ENCODE peak calls at places on chromosomes 16 and 17, in five cellular contexts. One of them, this sample, is unnamed.

GRCh38 chr17:34337701-34338100 is 18.5 kb downstream of the CCL8 start:
- DNase-seq in GM12865: no peak
- DNase-seq in HFF-Myc: no peak
- DNase-seq in endothelial cell of umbilical vein: no peak
- DNase-seq in heart right ventricle: no peak
- DNase-seq in this sample: no peak

GRCh38 chr17:41186872-41187271 is 2.2 kb upstream of the KRTAP4-1 start:
- DNase-seq in GM12865: no peak
- DNase-seq in endothelial cell of umbilical vein: no peak
- DNase-seq in HFF-Myc: no peak
- DNase-seq in heart right ventricle: no peak
- DNase-seq in this sample: no peak

GRCh38 chr16:27721548-27722265 is 171.8 kb downstream of the KATNIP start:
- DNase-seq in GM12865: no peak
- DNase-seq in heart right ventricle: peak; percentile 69
- DNase-seq in endothelial cell of umbilical vein: no peak
- DNase-seq in HFF-Myc: peak; percentile 37
- DNase-seq in this sample: peak; percentile 94

GRCh38 chr16:86809458-86809955 is 231.2 kb downstream of the FOXL1 start:
- DNase-seq in heart right ventricle: no peak
- DNase-seq in GM12865: no peak
- DNase-seq in endothelial cell of umbilical vein: peak; percentile 27
- DNase-seq in HFF-Myc: no peak
- DNase-seq in this sample: peak; percentile 68

GRCh38 chr16:66175580-66175979 is 190.9 kb upstream of the CDH5 start:
- DNase-seq in GM12865: no peak
- DNase-seq in heart right ventricle: no peak
- DNase-seq in HFF-Myc: no peak
- DNase-seq in endothelial cell of umbilical vein: no peak
- DNase-seq in this sample: no peak

GRCh38 chr17:32261937-32262510 is 3.6 kb upstream of the RHBDL3 start:
- DNase-seq in heart right ventricle: no peak
- DNase-seq in HFF-Myc: no peak
- DNase-seq in endothelial cell of umbilical vein: no peak
- DNase-seq in GM12865: no peak
- DNase-seq in this sample: no peak

GRCh38 chr17:63783522-63783921 is 9.6 kb downstream of the DDX42 start:
- DNase-seq in endothelial cell of umbilical vein: no peak
- DNase-seq in HFF-Myc: no peak
- DNase-seq in heart right ventricle: no peak
- DNase-seq in GM12865: no peak
- DNase-seq in this sample: no peak

GRCh38 chr16:55710466-55710865 is 54.7 kb downstream of the SLC6A2 start:
- DNase-seq in HFF-Myc: no peak
- DNase-seq in endothelial cell of umbilical vein: no peak
- DNase-seq in heart right ventricle: no peak
- DNase-seq in GM12865: no peak
- DNase-seq in this sample: no peak

GRCh38 chr17:45775148-45775547 is 9.0 kb upstream of the CRHR1 start:
- DNase-seq in HFF-Myc: no peak
- DNase-seq in endothelial cell of umbilical vein: no peak
- DNase-seq in heart right ventricle: no peak
- DNase-seq in GM12865: no peak
- DNase-seq in this sample: no peak

GRCh38 chr17:66548659-66549311 is 246.4 kb downstream of the PRKCA start:
- DNase-seq in endothelial cell of umbilical vein: no peak
- DNase-seq in HFF-Myc: no peak
- DNase-seq in GM12865: no peak
- DNase-seq in heart right ventricle: no peak
- DNase-seq in this sample: peak; percentile 16

GRCh38 chr17:14207791-14208190 is 28.9 kb downstream of the CDRT15 start:
- DNase-seq in heart right ventricle: no peak
- DNase-seq in GM12865: no peak
- DNase-seq in endothelial cell of umbilical vein: no peak
- DNase-seq in HFF-Myc: no peak
- DNase-seq in this sample: no peak

GRCh38 chr16:75860654-75861053 is 134.4 kb upstream of the CPHXL start:
- DNase-seq in GM12865: no peak
- DNase-seq in HFF-Myc: no peak
- DNase-seq in endothelial cell of umbilical vein: no peak
- DNase-seq in heart right ventricle: no peak
- DNase-seq in this sample: no peak

GRCh38 chr16:54062361-54063346 is 223.9 kb downstream of the IRX3 start:
- DNase-seq in endothelial cell of umbilical vein: no peak
- DNase-seq in GM12865: no peak
- DNase-seq in HFF-Myc: no peak
- DNase-seq in heart right ventricle: peak; percentile 15
- DNase-seq in this sample: no peak

GRCh38 chr17:1557355-1558095 is 5.1 kb downstream of the PITPNA start:
- DNase-seq in heart right ventricle: no peak
- DNase-seq in GM12865: no peak
- DNase-seq in HFF-Myc: no peak
- DNase-seq in endothelial cell of umbilical vein: peak; percentile 57
- DNase-seq in this sample: peak; percentile 18

GRCh38 chr17:4340914-4341615 is 25.4 kb downstream of the UBE2G1 start:
- DNase-seq in GM12865: peak; percentile 53
- DNase-seq in HFF-Myc: no peak
- DNase-seq in heart right ventricle: no peak
- DNase-seq in endothelial cell of umbilical vein: no peak
- DNase-seq in this sample: peak; percentile 59

GRCh38 chr17:57833597-57833939 is 16.3 kb downstream of the MRPS23 start:
- DNase-seq in GM12865: no peak
- DNase-seq in endothelial cell of umbilical vein: no peak
- DNase-seq in HFF-Myc: no peak
- DNase-seq in heart right ventricle: no peak
- DNase-seq in this sample: no peak
- TF ChIP-seq CTCF in GM12865: no peak
- TF ChIP-seq CTCF in endothelial cell of umbilical vein: no peak
- TF ChIP-seq CTCF in HFF-Myc: no peak
- TF ChIP-seq CTCF in heart right ventricle: no peak
- TF ChIP-seq CTCF in this sample: no peak

GRCh38 chr17:40061532-40062038 is 1.2 kb upstream of the THRA start:
- DNase-seq in endothelial cell of umbilical vein: no peak
- DNase-seq in heart right ventricle: peak; percentile 3
- DNase-seq in HFF-Myc: no peak
- DNase-seq in GM12865: no peak
- DNase-seq in this sample: no peak

GRCh38 chr17:40062347-40063033 is at the start of gene THRA:
- DNase-seq in HFF-Myc: no peak
- DNase-seq in endothelial cell of umbilical vein: no peak
- DNase-seq in GM12865: peak; percentile 56
- DNase-seq in heart right ventricle: peak; percentile 76
- DNase-seq in this sample: peak; percentile 51

GRCh38 chr17:40063915-40064531 is 1.3 kb downstream of the THRA start:
- DNase-seq in HFF-Myc: no peak
- DNase-seq in GM12865: no peak
- DNase-seq in heart right ventricle: no peak
- DNase-seq in endothelial cell of umbilical vein: no peak
- DNase-seq in this sample: no peak

GRCh38 chr17:40065041-40065770 is 2.4 kb downstream of the THRA start:
- DNase-seq in HFF-Myc: no peak
- DNase-seq in endothelial cell of umbilical vein: peak; percentile 54
- DNase-seq in heart right ventricle: no peak
- DNase-seq in GM12865: no peak
- DNase-seq in this sample: no peak

DNA sequence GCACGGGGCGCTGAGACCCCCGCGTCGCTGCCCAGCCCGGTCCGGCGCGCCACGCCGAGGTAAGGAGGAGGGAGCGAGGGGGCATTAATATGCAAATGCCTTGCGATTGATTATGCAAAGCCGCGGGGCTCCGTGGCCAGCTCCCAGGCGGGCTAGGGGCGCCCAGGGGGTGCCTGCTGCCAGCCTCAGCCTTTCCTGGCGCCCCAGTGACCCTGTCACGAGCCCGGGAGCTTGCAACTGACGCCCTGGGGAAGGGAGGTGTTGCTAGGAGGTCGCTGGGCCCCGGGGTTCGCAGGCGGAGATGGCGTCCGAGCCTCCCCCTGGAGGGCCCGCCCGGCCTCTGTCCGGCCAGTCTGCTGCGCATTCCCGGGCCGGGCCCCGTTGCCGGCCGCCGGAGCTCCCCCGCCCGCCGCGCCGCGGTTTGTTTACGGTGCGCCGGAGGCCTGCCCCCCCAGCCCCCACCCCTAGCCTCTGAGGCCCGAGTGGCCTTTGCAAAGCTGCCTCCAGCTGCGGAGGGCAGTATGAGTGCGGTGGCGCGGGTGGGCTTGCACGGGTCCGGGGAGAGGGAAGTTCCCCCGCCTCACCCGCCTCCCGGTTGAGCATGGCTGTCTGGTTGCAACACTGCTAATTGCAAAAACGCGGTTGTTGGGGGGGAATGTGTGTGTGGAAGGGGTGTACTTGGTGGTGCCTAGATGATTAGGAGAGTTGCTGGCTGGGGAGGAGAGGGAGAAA is 435 bp downstream of the THRA start:
- DNase-seq in GM12865: peak; percentile 41
- DNase-seq in endothelial cell of umbilical vein: peak; percentile 67
- DNase-seq in HFF-Myc: no peak
- DNase-seq in heart right ventricle: no peak
- DNase-seq in this sample: no peak
- H3K4me3 ChIP-seq in GM12865: peak overlapping the region; percentile 59
- H3K4me3 ChIP-seq in endothelial cell of umbilical vein: peak overlapping the region; percentile 48
- H3K4me3 ChIP-seq in HFF-Myc: peak overlapping the region; percentile 88
- H3K4me3 ChIP-seq in heart right ventricle: peak overlapping the region; percentile 100
- H3K4me3 ChIP-seq in this sample: peak overlapping the region; percentile 96

DNA sequence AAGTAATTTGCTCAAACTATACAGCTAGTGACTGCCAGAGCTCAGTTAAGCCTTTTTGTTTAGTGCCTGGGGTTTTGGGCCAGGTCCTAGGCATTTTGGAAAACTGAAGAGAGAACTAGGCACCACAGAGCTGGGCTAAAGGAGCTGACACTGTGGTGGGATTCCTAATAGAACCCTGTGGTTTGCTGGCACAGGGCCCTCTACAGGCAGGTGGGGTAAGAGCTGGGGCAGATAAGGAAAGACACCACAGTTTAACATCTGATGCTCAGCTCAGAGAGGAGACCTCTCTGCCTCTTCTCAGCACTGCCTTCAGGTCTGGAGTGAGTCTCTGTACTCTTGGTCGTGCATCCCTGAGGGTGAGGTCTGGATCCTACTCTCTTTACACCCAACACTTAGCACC is 121.2 kb downstream of the SNX11 start:
- DNase-seq in HFF-Myc: no peak
- DNase-seq in endothelial cell of umbilical vein: no peak
- DNase-seq in GM12865: no peak
- DNase-seq in heart right ventricle: no peak
- DNase-seq in this sample: no peak
- TF ChIP-seq CTCF in HFF-Myc: no peak
- TF ChIP-seq CTCF in endothelial cell of umbilical vein: no peak
- TF ChIP-seq CTCF in GM12865: peak; percentile 7
- TF ChIP-seq CTCF in heart right ventricle: no peak
- TF ChIP-seq CTCF in this sample: no peak

GRCh38 chr17:74442670-74443515 is 11.0 kb downstream of the GPRC5C start:
- DNase-seq in GM12865: peak; percentile 51
- DNase-seq in HFF-Myc: no peak
- DNase-seq in heart right ventricle: peak; percentile 92
- DNase-seq in endothelial cell of umbilical vein: no peak
- DNase-seq in this sample: no peak
- H3K4me3 ChIP-seq in GM12865: peak overlapping the region; percentile 11
- H3K4me3 ChIP-seq in HFF-Myc: no peak overlapping the region
- H3K4me3 ChIP-seq in heart right ventricle: peak overlapping the region; percentile 37
- H3K4me3 ChIP-seq in endothelial cell of umbilical vein: no peak overlapping the region
- H3K4me3 ChIP-seq in this sample: no peak overlapping the region

DNA sequence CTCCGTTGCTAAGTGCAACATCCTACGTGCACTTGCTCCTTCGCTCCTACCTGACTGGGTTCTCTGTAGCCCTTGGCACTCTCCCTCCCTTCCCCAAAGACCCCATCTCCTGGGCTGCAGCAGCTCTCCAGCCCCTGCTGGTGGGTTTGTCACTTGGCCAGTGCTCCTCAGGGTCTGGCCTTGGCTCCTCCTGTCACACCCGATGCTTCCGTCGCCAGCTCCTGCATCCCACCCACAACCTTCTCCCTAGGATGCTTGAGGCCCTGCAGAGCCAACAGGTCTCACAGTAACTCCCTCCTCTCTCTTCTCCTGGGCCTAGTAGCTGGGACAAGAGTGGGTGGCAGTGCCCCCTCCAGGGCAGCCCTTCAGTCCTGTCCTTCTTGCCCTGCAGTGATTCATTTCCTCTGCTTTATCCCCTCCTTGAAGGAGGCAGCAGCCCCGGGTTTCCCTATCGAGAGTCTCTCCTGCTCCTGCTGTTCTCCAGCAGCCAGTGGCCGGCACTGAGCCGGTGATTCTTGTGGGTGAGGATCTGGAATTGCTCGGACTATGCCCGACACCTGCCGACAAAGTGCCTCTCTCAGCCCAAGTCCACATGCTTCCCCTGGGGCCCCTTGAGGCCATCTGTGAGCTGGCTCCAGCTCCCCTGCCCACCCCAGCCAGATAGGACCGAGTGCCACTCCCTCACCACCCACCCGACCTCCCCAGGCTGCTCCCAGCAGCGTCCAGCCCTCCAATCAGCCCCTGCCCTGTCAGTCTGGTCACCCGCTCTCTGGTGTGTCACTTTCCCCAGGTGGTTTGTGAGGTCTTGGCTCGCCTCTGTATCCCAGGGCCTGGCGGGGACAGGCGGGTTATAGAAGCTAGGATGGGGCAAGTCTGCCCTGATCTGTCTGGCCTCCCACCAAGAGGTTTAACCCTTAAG is 3.8 kb downstream of the LITAFD start:
- DNase-seq in GM12865: no peak
- DNase-seq in HFF-Myc: no peak
- DNase-seq in heart right ventricle: no peak
- DNase-seq in endothelial cell of umbilical vein: peak; percentile 48
- DNase-seq in this sample: peak; percentile 53
- TF ChIP-seq CTCF in GM12865: no peak
- TF ChIP-seq CTCF in HFF-Myc: no peak
- TF ChIP-seq CTCF in heart right ventricle: no peak
- TF ChIP-seq CTCF in endothelial cell of umbilical vein: peak; percentile 19
- TF ChIP-seq CTCF in this sample: peak; percentile 5

DNA sequence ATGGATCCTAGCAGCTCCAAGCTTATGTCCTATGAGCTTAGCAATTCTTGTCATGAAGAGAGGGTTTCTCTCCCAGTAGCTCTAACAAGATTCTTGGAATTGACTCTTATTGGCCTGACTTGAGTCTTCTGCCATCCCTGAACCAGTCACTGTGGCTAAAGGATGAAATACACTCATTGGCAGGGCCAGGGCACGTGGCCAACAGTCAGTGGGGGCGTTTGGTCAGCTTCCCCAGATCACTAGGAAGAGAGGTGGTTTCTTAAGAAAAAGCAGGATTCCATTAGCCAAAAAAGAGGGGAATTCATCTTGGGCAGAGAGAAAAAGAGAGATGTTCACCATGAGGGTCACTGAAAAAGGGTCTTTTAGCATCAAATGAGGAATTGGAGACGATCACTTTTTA is 363.2 kb downstream of the SNX29 start:
- DNase-seq in endothelial cell of umbilical vein: no peak
- DNase-seq in GM12865: no peak
- DNase-seq in HFF-Myc: no peak
- DNase-seq in heart right ventricle: no peak
- DNase-seq in this sample: peak; percentile 77
- H3K4me3 ChIP-seq in endothelial cell of umbilical vein: no peak overlapping the region
- H3K4me3 ChIP-seq in GM12865: no peak overlapping the region
- H3K4me3 ChIP-seq in HFF-Myc: no peak overlapping the region
- H3K4me3 ChIP-seq in heart right ventricle: no peak overlapping the region
- H3K4me3 ChIP-seq in this sample: no peak overlapping the region